ENCODE peak calls at places on chromosomes 2 and 18, in eight cellular contexts. I, H, G, S, E, B, R and F are unnamed samples.

GRCh38 chr2:172995323-172996244 is 80.1 kb upstream of the MAP3K20 start:
- DNase-seq in R (no peak), I (no peak), B (peak; percentile 93), S (no peak), H (no peak), G (peak; percentile 94), E (no peak), F (no peak)

GRCh38 chr2:217399288-217399687 is 539.4 kb upstream of the TNP1 start:
- DNase-seq in R (no peak), E (no peak), B (no peak), G (no peak), H (no peak), I (no peak), S (no peak), F (no peak)

GRCh38 chr2:50613161-50613560 is 418.8 kb downstream of the NRXN1 start:
- DNase-seq in G (no peak), B (peak; percentile 72), H (no peak), I (no peak), S (no peak), R (no peak), E (no peak), F (no peak)

GRCh38 chr2:54176577-54176976 is 61.2 kb downstream of the ACYP2 start:
- DNase-seq in G (peak; percentile 77), H (no peak), R (no peak), S (no peak), I (peak; percentile 5), B (peak; percentile 24), E (peak; percentile 65), F (peak; percentile 13)

GRCh38 chr18:79856119-79857080 is 58.7 kb downstream of the KCNG2 start:
- DNase-seq in E (peak; percentile 49), R (peak; percentile 11), H (peak; percentile 19), S (no peak), B (no peak), G (peak; percentile 51), I (peak; percentile 23), F (no peak)

GRCh38 chr2:20419007-20419576 is 27.8 kb upstream of the RHOB start:
- DNase-seq in B (no peak), R (no peak), G (peak; percentile 46), I (no peak), S (no peak), E (peak; percentile 74), H (no peak), F (no peak)

GRCh38 chr2:170505631-170506270 is 209.4 kb upstream of the SP5 start:
- DNase-seq in G (peak; percentile 62), R (no peak), H (no peak), E (peak; percentile 66), I (no peak), S (no peak), B (no peak), F (no peak)

GRCh38 chr2:25259744-25260124 is 82.0 kb downstream of the DNMT3A start:
- DNase-seq in H (no peak), E (no peak), B (no peak), I (no peak), S (no peak), G (no peak), R (no peak), F (no peak)

GRCh38 chr2:27754831-27755230 is 16.7 kb upstream of the MRPL33 start:
- DNase-seq in R (no peak), G (no peak), H (no peak), I (no peak), E (peak; percentile 43), B (no peak), S (no peak), F (no peak)

GRCh38 chr2:18066894-18067293 is 188.4 kb downstream of the KCNS3 start:
- DNase-seq in B (no peak), I (no peak), S (no peak), R (no peak), G (no peak), H (no peak), E (no peak), F (no peak)

GRCh38 chr2:82728090-82728489 is 1731.0 kb downstream of the SUCLG1 start:
- DNase-seq in E (no peak), R (no peak), G (no peak), B (no peak), H (no peak), S (no peak), I (no peak), F (no peak)

GRCh38 chr2:102765061-102765460 is 3.2 kb downstream of the TMEM182 start:
- DNase-seq in H (no peak), B (no peak), R (no peak), E (no peak), G (no peak), S (no peak), I (no peak), F (no peak)

GRCh38 chr2:149329470-149330126 is 789 bp upstream of the LYPD6 start:
- DNase-seq in E (peak; percentile 59), B (peak; percentile 81), H (no peak), R (no peak), I (no peak), G (peak; percentile 26), S (peak; percentile 59), F (peak; percentile 53)

GRCh38 chr18:22322251-22322691 is 95.4 kb downstream of the CTAGE1 start:
- DNase-seq in B (no peak), S (no peak), I (no peak), H (no peak), G (peak; percentile 82), R (no peak), E (peak; percentile 90), F (no peak)

GRCh38 chr2:19568809-19569208 is 210.4 kb upstream of the OSR1 start:
- DNase-seq in H (no peak), B (no peak), I (no peak), E (no peak), G (no peak), R (no peak), S (no peak), F (no peak)

GRCh38 chr2:98944786-98945185 is 8.8 kb upstream of the CRACDL start:
- DNase-seq in B (no peak), I (no peak), H (no peak), R (no peak), G (peak; percentile 44), E (no peak), S (no peak), F (no peak)

GRCh38 chr2:177275671-177276070 is 11.1 kb upstream of the NFE2L2 start:
- DNase-seq in R (no peak), E (no peak), S (no peak), I (no peak), B (no peak), H (no peak), G (peak; percentile 85), F (no peak)

GRCh38 chr2:46893231-46893943 is 22.2 kb downstream of the MCFD2 start:
- DNase-seq in I (no peak), G (no peak), H (no peak), R (no peak), S (no peak), B (peak; percentile 44), E (no peak), F (no peak)

GRCh38 chr18:54983041-54983686 is 23.9 kb upstream of the CCDC68 start:
- DNase-seq in S (no peak), B (peak; percentile 67), R (no peak), E (no peak), H (peak; percentile 16), I (no peak), G (peak; percentile 80), F (peak; percentile 47)

GRCh38 chr2:133326651-133327397 is 241.4 kb downstream of the NCKAP5 start:
- DNase-seq in S (no peak), B (peak; percentile 19), H (no peak), G (peak; percentile 52), E (no peak), I (no peak), R (no peak), F (no peak)

GRCh38 chr2:222318712-222319575 is 20.1 kb upstream of the PAX3 start:
- DNase-seq in I (no peak), H (no peak), B (peak; percentile 19), S (peak; percentile 64), G (peak; percentile 36), E (peak; percentile 55), R (no peak), F (no peak)

GRCh38 chr2:226583715-226584114 is 215.9 kb downstream of the IRS1 start:
- DNase-seq in H (no peak), B (peak; percentile 77), R (no peak), E (no peak), S (no peak), G (peak; percentile 85), I (no peak), F (peak; percentile 66)

GRCh38 chr2:119292226-119292625 is 68.6 kb downstream of the STEAP3 start:
- DNase-seq in I (no peak), S (no peak), G (no peak), R (no peak), H (no peak), B (peak; percentile 29), E (no peak), F (no peak)

GRCh38 chr2:128457716-128458115 is 139.0 kb upstream of the HS6ST1 start:
- DNase-seq in I (no peak), S (no peak), H (no peak), G (no peak), B (no peak), E (no peak), R (no peak), F (no peak)

GRCh38 chr2:70111752-70112591 is 24.7 kb downstream of the PCBP1 start:
- DNase-seq in H (no peak), I (no peak), B (no peak), G (peak; percentile 73), E (no peak), S (no peak), R (no peak), F (no peak)

GRCh38 chr2:64669288-64669687 is 15.6 kb upstream of the SERTAD2 start:
- DNase-seq in B (no peak), E (no peak), I (no peak), S (no peak), H (no peak), R (no peak), G (no peak), F (no peak)

GRCh38 chr2:50840346-50841124 is 191.4 kb downstream of the NRXN1 start:
- DNase-seq in E (no peak), S (no peak), B (peak; percentile 13), I (no peak), R (no peak), G (no peak), H (no peak), F (no peak)

GRCh38 chr18:31723998-31724711 is 36.5 kb downstream of the SLC25A52 start:
- DNase-seq in H (no peak), S (no peak), G (peak; percentile 19), B (peak; percentile 24), E (peak; percentile 60), R (no peak), I (peak; percentile 7), F (no peak)

GRCh38 chr2:232697059-232697806 is at the start of gene GIGYF2:
- DNase-seq in H (peak; percentile 86), G (peak; percentile 97), I (peak; percentile 93), S (peak; percentile 95), R (peak; percentile 74), B (peak; percentile 96), E (peak; percentile 98), F (peak; percentile 95)

GRCh38 chr18:79167526-79168190 is 98.5 kb downstream of the ATP9B start:
- DNase-seq in G (no peak), I (no peak), E (no peak), S (no peak), H (no peak), R (no peak), B (no peak), F (no peak)

GRCh38 chr2:38512211-38512610 is 90.5 kb downstream of the HNRNPLL start:
- DNase-seq in G (no peak), R (no peak), S (no peak), B (no peak), H (no peak), I (no peak), E (no peak), F (no peak)

GRCh38 chr18:76997951-76998808 is 134.4 kb downstream of the MBP start:
- DNase-seq in G (no peak), H (no peak), R (no peak), S (no peak), I (no peak), E (no peak), B (no peak), F (no peak)

GRCh38 chr18:9849407-9849961 is 36.3 kb upstream of the TXNDC2 start:
- DNase-seq in S (no peak), I (no peak), H (no peak), B (no peak), R (no peak), G (peak; percentile 35), E (peak; percentile 79), F (no peak)

GRCh38 chr18:70415823-70416488 is 127.1 kb downstream of the SOCS6 start:
- DNase-seq in S (no peak), E (no peak), I (no peak), G (no peak), H (no peak), B (peak; percentile 84), R (no peak), F (peak; percentile 64)